ENCODE peak calls at places on chromosome 6, in five cellular contexts. Y is HepG2, G is stomach, U is sigmoid colon, T is breast epithelium. E is an unnamed sample.

GRCh38 chr6:27791182-27791939 is 120.8 kb downstream of the OR2B2 start:
- DNase-seq in Y (peak; percentile 76), G (peak; percentile 43), U (peak; percentile 80), T (no peak), E (no peak)

GRCh38 chr6:24935753-24936152 is at the start of gene RIPOR2:
- DNase-seq in Y (no peak), G (peak; percentile 56), U (no peak), T (no peak), E (no peak)

GRCh38 chr6:108588586-108588985 is 27.9 kb downstream of the FOXO3 start:
- DNase-seq in Y (no peak), G (no peak), U (no peak), T (no peak), E (no peak)

GRCh38 chr6:41502607-41503434 is 43.4 kb upstream of the FOXP4 start:
- DNase-seq in Y (no peak), G (peak; percentile 40), U (peak; percentile 71), T (peak; percentile 31), E (no peak)

GRCh38 chr6:170134077-170135040 is 156.5 kb downstream of the DLL1 start:
- DNase-seq in Y (no peak), G (peak; percentile 70), U (peak; percentile 64), T (no peak), E (no peak)

GRCh38 chr6:41551086-41551702 is 5.0 kb downstream of the FOXP4 start:
- DNase-seq in Y (no peak), G (peak; percentile 64), U (no peak), T (no peak), E (no peak)

GRCh38 chr6:111625099-111625416 is 19.4 kb upstream of the TRAF3IP2 start:
- DNase-seq in Y (no peak), G (no peak), U (no peak), T (no peak), E (no peak)

GRCh38 chr6:31888281-31889258 is 8.9 kb downstream of the EHMT2 start:
- DNase-seq in Y (no peak), G (peak; percentile 51), U (no peak), T (no peak), E (no peak)

GRCh38 chr6:28789553-28790083 is 134.2 kb downstream of the TRIM27 start:
- DNase-seq in Y (peak; percentile 80), G (no peak), U (no peak), T (no peak), E (no peak)

GRCh38 chr6:137677714-137678113 is 183.5 kb upstream of the OLIG3 start:
- DNase-seq in Y (no peak), G (no peak), U (peak; percentile 73), T (no peak), E (no peak)

GRCh38 chr6:38030380-38030779 is 210.9 kb downstream of the ZFAND3 start:
- DNase-seq in Y (no peak), G (no peak), U (no peak), T (no peak), E (no peak)

GRCh38 chr6:6148192-6148815 is 141.6 kb upstream of the NRN1 start:
- DNase-seq in Y (no peak), G (no peak), U (no peak), T (no peak), E (no peak)

GRCh38 chr6:80545323-80545722 is 438.9 kb downstream of the BCKDHB start:
- DNase-seq in Y (no peak), G (no peak), U (no peak), T (no peak), E (no peak)

GRCh38 chr6:373773-374724 is 17.5 kb upstream of the IRF4 start:
- DNase-seq in Y (no peak), G (no peak), U (no peak), T (no peak), E (no peak)

GRCh38 chr6:106694343-106694742 is 65.0 kb downstream of the QRSL1 start:
- DNase-seq in Y (no peak), G (peak; percentile 65), U (no peak), T (no peak), E (no peak)

GRCh38 chr6:119340766-119341487 is 8.6 kb downstream of the MAN1A1 start:
- DNase-seq in Y (no peak), G (no peak), U (no peak), T (no peak), E (no peak)

DNA sequence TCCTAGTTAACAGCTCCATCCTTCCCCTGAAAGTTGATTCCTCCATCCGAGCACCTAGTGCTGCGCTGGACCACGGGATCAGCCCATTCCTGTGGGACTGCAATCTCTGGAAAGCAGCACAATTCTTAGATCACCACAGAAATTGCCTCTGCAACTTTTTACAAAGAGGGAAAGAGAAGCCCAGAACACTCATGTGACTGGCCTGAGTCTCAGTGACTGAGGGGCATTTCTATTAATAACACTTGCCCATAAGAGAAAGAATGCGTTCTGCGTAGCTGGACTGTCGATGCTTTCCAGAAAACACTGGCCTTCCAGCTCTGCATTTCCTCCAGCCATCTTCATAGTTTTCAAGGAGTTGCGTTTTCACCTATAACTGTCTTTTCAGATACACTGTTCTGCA is 18.3 kb downstream of the MPC1 start:
- DNase-seq in Y (no peak), G (no peak), U (no peak), T (no peak), E (no peak)
- TF ChIP-seq POLR2AphosphoS5 in Y (no peak), G (no peak), U (peak; percentile 19), T (no peak), E (no peak)

GRCh38 chr6:158715330-158716311 is 65.8 kb downstream of the SYTL3 start:
- DNase-seq in Y (no peak), G (no peak), U (no peak), T (no peak), E (no peak)

GRCh38 chr6:158722176-158722729 is 72.4 kb downstream of the SYTL3 start:
- DNase-seq in Y (no peak), G (no peak), U (no peak), T (no peak), E (no peak)

GRCh38 chr6:158717341-158718328 is 67.8 kb downstream of the SYTL3 start:
- DNase-seq in Y (no peak), G (no peak), U (peak; percentile 22), T (no peak), E (no peak)

GRCh38 chr6:158713469-158713868 is 63.6 kb downstream of the SYTL3 start:
- DNase-seq in Y (no peak), G (no peak), U (peak; percentile 43), T (no peak), E (no peak)

GRCh38 chr6:158718431-158719126 is 68.7 kb downstream of the SYTL3 start:
- DNase-seq in Y (peak; percentile 38), G (peak; percentile 48), U (peak; percentile 51), T (no peak), E (no peak)
- TF ChIP-seq POLR2AphosphoS5 in Y (no peak), G (no peak), U (no peak), T (no peak), E (no peak)

GRCh38 chr6:30769088-30769852 is 24.9 kb upstream of the IER3 start:
- DNase-seq in Y (peak; percentile 96), G (peak; percentile 52), U (peak; percentile 91), T (peak; percentile 85), E (no peak)
- TF ChIP-seq POLR2AphosphoS5 in Y (peak; percentile 90), G (peak; percentile 60), U (no peak), T (no peak), E (peak; percentile 68)

GRCh38 chr6:154508573-154509375 is 1.7 kb downstream of the CNKSR3 start:
- DNase-seq in Y (peak; percentile 92), G (no peak), U (peak; percentile 67), T (peak; percentile 42), E (no peak)

GRCh38 chr6:154509421-154510143 is 903 bp downstream of the CNKSR3 start:
- DNase-seq in Y (peak; percentile 44), G (peak; percentile 37), U (peak; percentile 79), T (no peak), E (no peak)

GRCh38 chr6:154511735-154512097 is 1.2 kb upstream of the CNKSR3 start:
- DNase-seq in Y (no peak), G (no peak), U (no peak), T (no peak), E (no peak)

GRCh38 chr6:154512214-154512613 is 1.7 kb upstream of the CNKSR3 start:
- DNase-seq in Y (no peak), G (no peak), U (no peak), T (no peak), E (no peak)

GRCh38 chr6:154510144-154510905 is at the start of gene CNKSR3:
- DNase-seq in Y (peak; percentile 95), G (peak; percentile 93), U (peak; percentile 96), T (peak; percentile 73), E (no peak)
- TF ChIP-seq POLR2AphosphoS5 in Y (peak; percentile 87), G (peak; percentile 81), U (peak; percentile 87), T (no peak), E (peak; percentile 82)

DNA sequence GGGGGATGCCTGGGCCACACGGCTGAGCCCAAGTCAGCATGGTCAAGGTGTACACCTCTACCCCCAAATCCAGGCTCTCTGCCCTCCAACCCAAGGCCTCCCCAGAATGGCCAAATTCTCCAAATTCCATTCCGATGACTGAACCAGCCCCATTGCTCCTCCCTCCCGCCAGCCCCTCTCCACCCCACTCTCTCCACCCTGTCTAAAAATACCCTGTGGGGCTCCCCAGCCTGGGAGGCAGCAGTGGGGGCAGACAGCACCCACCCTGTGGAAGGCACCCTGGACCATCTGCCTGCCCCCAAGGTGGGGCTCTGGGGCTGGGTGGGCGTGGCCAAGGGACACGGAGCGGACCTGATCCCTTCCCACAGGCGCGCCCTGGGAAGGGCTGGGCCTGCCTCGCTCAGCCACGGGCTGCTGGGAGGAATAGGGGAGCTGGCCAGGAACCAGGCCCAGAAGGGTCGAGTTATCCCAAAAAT is 11.4 kb downstream of the TEAD3 start:
- DNase-seq in Y (no peak), G (peak; percentile 52), U (peak; percentile 76), T (peak; percentile 65), E (no peak)
- TF ChIP-seq POLR2AphosphoS5 in Y (no peak), G (no peak), U (no peak), T (no peak), E (no peak)

E was measured in vagina.